ENCODE peak calls at places on chromosomes 5 and 9, in eight cellular contexts. One of them, this sample, is unnamed.

GRCh38 chr9:2727966-2728613 is 10.8 kb downstream of the KCNV2 start:
- DNase-seq in choroid plexus epithelial cell: peak
- DNase-seq in kidney: no peak
- DNase-seq in tibial artery: no peak
- DNase-seq in HCT116: peak
- DNase-seq in mesothelial cell of epicardium: no peak
- DNase-seq in lung: no peak
- DNase-seq in AG09309: no peak
- DNase-seq in this sample: peak

GRCh38 chr5:56278267-56278826 is 45.2 kb upstream of the ANKRD55 start:
- DNase-seq in choroid plexus epithelial cell: peak
- DNase-seq in lung: no peak
- DNase-seq in HCT116: no peak
- DNase-seq in mesothelial cell of epicardium: no peak
- DNase-seq in AG09309: peak
- DNase-seq in tibial artery: no peak
- DNase-seq in kidney: no peak
- DNase-seq in this sample: no peak

GRCh38 chr9:123640792-123641222 is 284.8 kb downstream of the CRB2 start:
- DNase-seq in lung: peak
- DNase-seq in choroid plexus epithelial cell: no peak
- DNase-seq in mesothelial cell of epicardium: no peak
- DNase-seq in kidney: no peak
- DNase-seq in AG09309: no peak
- DNase-seq in tibial artery: no peak
- DNase-seq in HCT116: no peak
- DNase-seq in this sample: no peak

GRCh38 chr5:7471710-7472109 is 75.8 kb downstream of the ADCY2 start:
- DNase-seq in HCT116: no peak
- DNase-seq in AG09309: no peak
- DNase-seq in lung: no peak
- DNase-seq in kidney: no peak
- DNase-seq in mesothelial cell of epicardium: no peak
- DNase-seq in choroid plexus epithelial cell: no peak
- DNase-seq in tibial artery: no peak
- DNase-seq in this sample: no peak

GRCh38 chr5:82010696-82011095 is 38.9 kb downstream of the ATG10 start:
- DNase-seq in HCT116: no peak
- DNase-seq in AG09309: no peak
- DNase-seq in lung: no peak
- DNase-seq in kidney: no peak
- DNase-seq in tibial artery: no peak
- DNase-seq in choroid plexus epithelial cell: no peak
- DNase-seq in mesothelial cell of epicardium: no peak
- DNase-seq in this sample: no peak

GRCh38 chr9:37935106-37935505 is 31.2 kb upstream of the SLC25A51 start:
- DNase-seq in kidney: no peak
- DNase-seq in tibial artery: no peak
- DNase-seq in AG09309: no peak
- DNase-seq in mesothelial cell of epicardium: no peak
- DNase-seq in HCT116: no peak
- DNase-seq in lung: no peak
- DNase-seq in choroid plexus epithelial cell: no peak
- DNase-seq in this sample: no peak

GRCh38 chr5:29963956-29964355 is 1229.5 kb upstream of the CDH6 start:
- DNase-seq in HCT116: no peak
- DNase-seq in choroid plexus epithelial cell: peak
- DNase-seq in mesothelial cell of epicardium: no peak
- DNase-seq in lung: no peak
- DNase-seq in tibial artery: no peak
- DNase-seq in kidney: no peak
- DNase-seq in AG09309: no peak
- DNase-seq in this sample: no peak

GRCh38 chr5:55923177-55923872 is 71.4 kb downstream of the IL6ST start:
- DNase-seq in HCT116: no peak
- DNase-seq in tibial artery: no peak
- DNase-seq in AG09309: no peak
- DNase-seq in mesothelial cell of epicardium: no peak
- DNase-seq in choroid plexus epithelial cell: no peak
- DNase-seq in kidney: no peak
- DNase-seq in lung: peak
- DNase-seq in this sample: no peak

GRCh38 chr9:89668216-89668867 is 63.5 kb downstream of the GADD45G start:
- DNase-seq in mesothelial cell of epicardium: no peak
- DNase-seq in HCT116: no peak
- DNase-seq in tibial artery: no peak
- DNase-seq in AG09309: no peak
- DNase-seq in kidney: no peak
- DNase-seq in lung: no peak
- DNase-seq in choroid plexus epithelial cell: no peak
- DNase-seq in this sample: no peak

GRCh38 chr5:1293416-1293996 is 1.4 kb downstream of the TERT start:
- DNase-seq in HCT116: no peak
- DNase-seq in tibial artery: no peak
- DNase-seq in AG09309: no peak
- DNase-seq in mesothelial cell of epicardium: peak
- DNase-seq in lung: no peak
- DNase-seq in kidney: peak
- DNase-seq in choroid plexus epithelial cell: no peak
- DNase-seq in this sample: no peak

GRCh38 chr5:607541-608285 is 4.4 kb upstream of the CEP72 start:
- DNase-seq in tibial artery: no peak
- DNase-seq in HCT116: no peak
- DNase-seq in mesothelial cell of epicardium: peak
- DNase-seq in choroid plexus epithelial cell: no peak
- DNase-seq in lung: no peak
- DNase-seq in kidney: no peak
- DNase-seq in AG09309: no peak
- DNase-seq in this sample: no peak

GRCh38 chr9:12880406-12881016 is 105.7 kb downstream of the LURAP1L start:
- DNase-seq in lung: no peak
- DNase-seq in choroid plexus epithelial cell: peak
- DNase-seq in kidney: no peak
- DNase-seq in tibial artery: no peak
- DNase-seq in mesothelial cell of epicardium: no peak
- DNase-seq in HCT116: no peak
- DNase-seq in AG09309: peak
- DNase-seq in this sample: no peak

GRCh38 chr9:37650873-37651768 is at the start of gene FRMPD1:
- DNase-seq in lung: peak
- DNase-seq in HCT116: no peak
- DNase-seq in mesothelial cell of epicardium: peak
- DNase-seq in choroid plexus epithelial cell: peak
- DNase-seq in AG09309: no peak
- DNase-seq in kidney: peak
- DNase-seq in tibial artery: no peak
- DNase-seq in this sample: peak

GRCh38 chr9:6843742-6844141 is 86.0 kb downstream of the KDM4C start:
- DNase-seq in kidney: no peak
- DNase-seq in AG09309: no peak
- DNase-seq in lung: no peak
- DNase-seq in choroid plexus epithelial cell: no peak
- DNase-seq in tibial artery: no peak
- DNase-seq in mesothelial cell of epicardium: no peak
- DNase-seq in HCT116: no peak
- DNase-seq in this sample: no peak

GRCh38 chr5:38926121-38926520 is 80.3 kb downstream of the OSMR start:
- DNase-seq in mesothelial cell of epicardium: no peak
- DNase-seq in tibial artery: no peak
- DNase-seq in kidney: no peak
- DNase-seq in AG09309: no peak
- DNase-seq in choroid plexus epithelial cell: peak
- DNase-seq in lung: no peak
- DNase-seq in HCT116: no peak
- DNase-seq in this sample: no peak

GRCh38 chr5:90301248-90301647 is 108.3 kb downstream of the CETN3 start:
- DNase-seq in tibial artery: no peak
- DNase-seq in AG09309: no peak
- DNase-seq in HCT116: no peak
- DNase-seq in mesothelial cell of epicardium: no peak
- DNase-seq in lung: no peak
- DNase-seq in choroid plexus epithelial cell: no peak
- DNase-seq in kidney: no peak
- DNase-seq in this sample: no peak

DNA sequence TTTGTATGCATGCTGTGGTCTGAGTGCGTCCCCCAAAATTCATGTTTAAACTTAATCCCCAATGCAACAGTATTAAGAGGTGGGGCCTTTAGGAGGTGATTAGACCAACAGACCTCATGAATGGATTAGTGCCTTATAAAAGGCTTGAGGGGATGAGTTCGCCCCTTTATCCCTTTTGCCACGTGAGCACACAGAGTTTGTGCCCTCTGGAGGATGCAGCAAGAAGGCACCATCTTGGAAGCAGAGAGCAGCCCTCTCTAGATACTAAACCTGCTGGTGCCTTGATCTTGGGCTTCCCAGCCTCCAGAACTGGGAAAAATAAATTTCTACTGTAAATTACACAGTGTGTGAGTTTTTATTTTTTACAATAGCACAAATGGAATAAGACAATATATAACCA is 177.1 kb upstream of the SPRY4 start:
- DNase-seq in choroid plexus epithelial cell: no peak
- DNase-seq in kidney: no peak
- DNase-seq in tibial artery: no peak
- DNase-seq in mesothelial cell of epicardium: no peak
- DNase-seq in AG09309: no peak
- DNase-seq in lung: no peak
- DNase-seq in HCT116: no peak
- DNase-seq in this sample: no peak
- TF ChIP-seq CTCF in choroid plexus epithelial cell: peak
- TF ChIP-seq CTCF in kidney: no peak
- TF ChIP-seq CTCF in tibial artery: no peak
- TF ChIP-seq CTCF in mesothelial cell of epicardium: no peak
- TF ChIP-seq CTCF in AG09309: no peak
- TF ChIP-seq CTCF in lung: no peak
- TF ChIP-seq CTCF in HCT116: no peak
- TF ChIP-seq CTCF in this sample: no peak

GRCh38 chr5:77842247-77842646 is 66.1 kb upstream of the TBCA start:
- DNase-seq in tibial artery: no peak
- DNase-seq in mesothelial cell of epicardium: no peak
- DNase-seq in choroid plexus epithelial cell: no peak
- DNase-seq in AG09309: peak
- DNase-seq in lung: no peak
- DNase-seq in kidney: no peak
- DNase-seq in HCT116: no peak
- DNase-seq in this sample: no peak

GRCh38 chr5:77846422-77847128 is 70.4 kb upstream of the TBCA start:
- DNase-seq in kidney: no peak
- DNase-seq in tibial artery: no peak
- DNase-seq in HCT116: no peak
- DNase-seq in lung: no peak
- DNase-seq in mesothelial cell of epicardium: no peak
- DNase-seq in choroid plexus epithelial cell: no peak
- DNase-seq in AG09309: no peak
- DNase-seq in this sample: peak

GRCh38 chr5:77845273-77845646 is 69.1 kb upstream of the TBCA start:
- DNase-seq in HCT116: no peak
- DNase-seq in tibial artery: no peak
- DNase-seq in AG09309: no peak
- DNase-seq in lung: no peak
- DNase-seq in choroid plexus epithelial cell: no peak
- DNase-seq in mesothelial cell of epicardium: no peak
- DNase-seq in kidney: no peak
- DNase-seq in this sample: no peak

GRCh38 chr5:77843570-77844407 is 67.7 kb upstream of the TBCA start:
- DNase-seq in AG09309: no peak
- DNase-seq in HCT116: no peak
- DNase-seq in mesothelial cell of epicardium: no peak
- DNase-seq in tibial artery: no peak
- DNase-seq in choroid plexus epithelial cell: no peak
- DNase-seq in kidney: peak
- DNase-seq in lung: no peak
- DNase-seq in this sample: no peak

GRCh38 chr5:77844408-77845272 is 68.5 kb upstream of the TBCA start:
- DNase-seq in tibial artery: no peak
- DNase-seq in kidney: peak
- DNase-seq in lung: no peak
- DNase-seq in HCT116: no peak
- DNase-seq in choroid plexus epithelial cell: peak
- DNase-seq in AG09309: no peak
- DNase-seq in mesothelial cell of epicardium: no peak
- DNase-seq in this sample: no peak
- TF ChIP-seq CTCF in tibial artery: no peak
- TF ChIP-seq CTCF in kidney: no peak
- TF ChIP-seq CTCF in lung: no peak
- TF ChIP-seq CTCF in HCT116: no peak
- TF ChIP-seq CTCF in choroid plexus epithelial cell: peak
- TF ChIP-seq CTCF in AG09309: peak
- TF ChIP-seq CTCF in mesothelial cell of epicardium: no peak
- TF ChIP-seq CTCF in this sample: no peak

DNA sequence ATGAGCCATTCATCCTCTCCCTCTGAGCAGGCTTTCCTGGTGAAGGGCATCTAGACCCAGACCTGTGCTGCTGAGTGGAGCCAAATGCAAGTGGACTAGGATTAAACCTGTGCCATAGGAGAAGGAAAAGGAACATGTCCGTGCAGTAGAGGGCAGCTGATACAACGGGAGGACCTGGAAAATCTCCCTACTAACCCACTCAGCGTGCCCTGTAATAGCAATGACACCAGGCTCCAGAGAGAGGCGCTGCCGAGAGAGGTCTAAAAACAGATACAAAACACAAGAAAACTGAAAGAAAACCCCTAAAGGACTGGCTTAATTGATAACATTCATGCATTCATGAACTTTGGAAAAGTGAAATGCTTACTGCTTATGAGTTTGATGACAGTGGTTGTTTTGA is 60.8 kb downstream of the PFDN1 start:
- DNase-seq in kidney: no peak
- DNase-seq in choroid plexus epithelial cell: no peak
- DNase-seq in lung: no peak
- DNase-seq in HCT116: no peak
- DNase-seq in mesothelial cell of epicardium: no peak
- DNase-seq in tibial artery: no peak
- DNase-seq in AG09309: no peak
- DNase-seq in this sample: no peak
- TF ChIP-seq CTCF in kidney: no peak
- TF ChIP-seq CTCF in choroid plexus epithelial cell: peak
- TF ChIP-seq CTCF in lung: no peak
- TF ChIP-seq CTCF in HCT116: peak
- TF ChIP-seq CTCF in mesothelial cell of epicardium: no peak
- TF ChIP-seq CTCF in tibial artery: no peak
- TF ChIP-seq CTCF in AG09309: no peak
- TF ChIP-seq CTCF in this sample: peak

DNA sequence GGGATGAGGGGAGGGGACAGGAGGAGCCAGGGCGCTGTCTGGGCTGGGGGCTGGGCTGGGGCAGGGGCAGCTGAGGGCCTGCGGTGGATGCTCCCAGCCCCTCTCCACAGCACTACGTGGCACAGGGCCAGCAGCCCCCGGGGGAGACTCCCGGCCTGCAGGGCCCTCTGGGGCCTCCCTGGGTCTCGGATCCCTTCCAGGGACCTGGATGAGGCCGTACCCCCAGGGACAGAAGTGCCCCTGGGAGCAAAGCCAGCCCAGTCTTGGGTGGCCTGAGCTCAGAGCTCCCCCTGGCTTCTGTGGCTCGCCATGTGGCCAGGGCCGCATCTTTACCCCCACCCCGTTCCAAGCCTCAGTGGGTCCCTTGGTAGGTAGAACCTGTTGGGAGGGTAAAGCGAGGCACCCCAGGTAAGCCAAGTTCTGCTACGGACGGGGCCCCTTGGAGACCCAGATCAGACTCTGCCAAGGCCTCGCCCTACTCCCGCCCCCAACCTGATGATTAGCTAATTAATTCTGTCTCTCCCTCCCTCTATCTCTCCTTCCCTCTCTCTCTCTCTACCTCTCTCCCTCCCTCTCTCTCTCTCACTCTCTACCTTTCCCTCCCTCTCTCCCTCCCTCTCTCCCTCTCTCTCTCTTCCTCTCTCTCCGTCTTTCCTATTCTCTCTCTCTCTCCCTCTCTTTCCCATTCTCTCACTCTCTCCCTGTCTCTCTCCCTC is 24.3 kb downstream of the KCNT1 start:
- DNase-seq in AG09309: no peak
- DNase-seq in kidney: no peak
- DNase-seq in mesothelial cell of epicardium: no peak
- DNase-seq in choroid plexus epithelial cell: no peak
- DNase-seq in lung: no peak
- DNase-seq in HCT116: no peak
- DNase-seq in tibial artery: no peak
- DNase-seq in this sample: no peak
- TF ChIP-seq CTCF in AG09309: no peak
- TF ChIP-seq CTCF in kidney: no peak
- TF ChIP-seq CTCF in mesothelial cell of epicardium: no peak
- TF ChIP-seq CTCF in choroid plexus epithelial cell: peak
- TF ChIP-seq CTCF in lung: no peak
- TF ChIP-seq CTCF in HCT116: peak
- TF ChIP-seq CTCF in tibial artery: no peak
- TF ChIP-seq CTCF in this sample: no peak

This sample was measured in neural crest cell.